ENCODE peak calls at places on chromosomes 11 and 22, in six cellular contexts. E, B, Q, I, T and G are unnamed samples.
A peak's percentile ranks its signal among the peaks of the same experiment; 100 is the strongest.

GRCh38 chr11:101860694-101861371 is 54.0 kb upstream of the CEP126 start:
- DNase-seq in E (peak; percentile 28), B (peak; percentile 61), Q (peak; percentile 88), I (peak; percentile 46), T (peak; percentile 38), G (no peak)

GRCh38 chr11:27403195-27403594 is 40.2 kb upstream of the CCDC34 start:
- DNase-seq in E (no peak), B (no peak), Q (no peak), I (no peak), T (no peak), G (no peak)

GRCh38 chr11:111947143-111947542 is 10.0 kb downstream of the DIXDC1 start:
- DNase-seq in E (no peak), B (no peak), Q (no peak), I (no peak), T (no peak), G (no peak)

GRCh38 chr11:29432719-29433325 is 584.0 kb downstream of the KCNA4 start:
- DNase-seq in E (no peak), B (no peak), Q (peak; percentile 49), I (no peak), T (no peak), G (no peak)

GRCh38 chr11:123580557-123581275 is 73.7 kb downstream of the SCN3B start:
- DNase-seq in E (peak; percentile 40), B (peak; percentile 31), Q (peak; percentile 89), I (peak; percentile 63), T (peak; percentile 84), G (peak; percentile 47)

GRCh38 chr11:64771861-64772260 is 6.5 kb downstream of the SF1 start:
- DNase-seq in E (no peak), B (no peak), Q (no peak), I (no peak), T (no peak), G (no peak)

GRCh38 chr22:35070451-35071093 is 4.6 kb downstream of the ISX start:
- DNase-seq in E (no peak), B (no peak), Q (no peak), I (no peak), T (no peak), G (no peak)

GRCh38 chr11:19988598-19988997 is 171.7 kb downstream of the DBX1 start:
- DNase-seq in E (peak; percentile 18), B (peak; percentile 57), Q (peak; percentile 83), I (peak; percentile 76), T (no peak), G (peak; percentile 12)

GRCh38 chr11:45724145-45724544 is 58.7 kb upstream of the CHST1 start:
- DNase-seq in E (no peak), B (no peak), Q (peak; percentile 53), I (no peak), T (no peak), G (no peak)

GRCh38 chr11:22479986-22480740 is 142.0 kb downstream of the SLC17A6 start:
- DNase-seq in E (no peak), B (no peak), Q (no peak), I (no peak), T (no peak), G (no peak)

GRCh38 chr11:64062185-64063039 is 26.7 kb downstream of the FLRT1 start:
- DNase-seq in E (no peak), B (no peak), Q (no peak), I (no peak), T (no peak), G (peak; percentile 57)

GRCh38 chr11:44943696-44944095 is 7.0 kb downstream of the TP53I11 start:
- DNase-seq in E (no peak), B (no peak), Q (no peak), I (no peak), T (no peak), G (no peak)

GRCh38 chr22:22458896-22459588 is 49.5 kb downstream of the ZNF280B start:
- DNase-seq in E (no peak), B (no peak), Q (peak; percentile 5), I (no peak), T (no peak), G (no peak)

GRCh38 chr22:35661377-35661937 is 13.2 kb downstream of the APOL6 start:
- DNase-seq in E (no peak), B (peak; percentile 54), Q (no peak), I (no peak), T (no peak), G (no peak)

GRCh38 chr22:32237905-32238304 is 17.2 kb downstream of the SLC5A4 start:
- DNase-seq in E (no peak), B (no peak), Q (peak; percentile 14), I (no peak), T (no peak), G (no peak)

GRCh38 chr11:2377511-2378443 is 667 bp downstream of the CD81 start:
- DNase-seq in E (peak; percentile 78), B (no peak), Q (peak; percentile 82), I (no peak), T (peak; percentile 69), G (no peak)

GRCh38 chr11:46277623-46278386 is at the start of gene CREB3L1:
- DNase-seq in E (peak; percentile 30), B (no peak), Q (peak; percentile 61), I (peak; percentile 71), T (peak; percentile 91), G (no peak)

GRCh38 chr11:2570211-2570811 is 125.5 kb downstream of the KCNQ1 start:
- DNase-seq in E (no peak), B (no peak), Q (no peak), I (no peak), T (no peak), G (peak; percentile 23)

GRCh38 chr22:37601540-37602442 is 6.8 kb upstream of the GGA1 start:
- DNase-seq in E (no peak), B (peak; percentile 16), Q (peak; percentile 97), I (peak; percentile 71), T (peak; percentile 79), G (no peak)

GRCh38 chr22:26045855-26046254 is 123.4 kb upstream of the SEZ6L start:
- DNase-seq in E (no peak), B (no peak), Q (no peak), I (no peak), T (no peak), G (no peak)

GRCh38 chr11:45163956-45164575 is 17.6 kb downstream of the PRDM11 start:
- DNase-seq in E (no peak), B (no peak), Q (no peak), I (no peak), T (no peak), G (no peak)

GRCh38 chr22:26592368-26593015 is 2.6 kb upstream of the TPST2 start:
- DNase-seq in E (no peak), B (no peak), Q (no peak), I (no peak), T (peak; percentile 26), G (no peak)

GRCh38 chr22:36419912-36420882 is 32.4 kb upstream of the MYH9 start:
- DNase-seq in E (peak; percentile 71), B (no peak), Q (no peak), I (no peak), T (no peak), G (no peak)

GRCh38 chr11:103582351-103582909 is 454.0 kb upstream of the DDI1 start:
- DNase-seq in E (no peak), B (no peak), Q (no peak), I (no peak), T (no peak), G (no peak)

DNA sequence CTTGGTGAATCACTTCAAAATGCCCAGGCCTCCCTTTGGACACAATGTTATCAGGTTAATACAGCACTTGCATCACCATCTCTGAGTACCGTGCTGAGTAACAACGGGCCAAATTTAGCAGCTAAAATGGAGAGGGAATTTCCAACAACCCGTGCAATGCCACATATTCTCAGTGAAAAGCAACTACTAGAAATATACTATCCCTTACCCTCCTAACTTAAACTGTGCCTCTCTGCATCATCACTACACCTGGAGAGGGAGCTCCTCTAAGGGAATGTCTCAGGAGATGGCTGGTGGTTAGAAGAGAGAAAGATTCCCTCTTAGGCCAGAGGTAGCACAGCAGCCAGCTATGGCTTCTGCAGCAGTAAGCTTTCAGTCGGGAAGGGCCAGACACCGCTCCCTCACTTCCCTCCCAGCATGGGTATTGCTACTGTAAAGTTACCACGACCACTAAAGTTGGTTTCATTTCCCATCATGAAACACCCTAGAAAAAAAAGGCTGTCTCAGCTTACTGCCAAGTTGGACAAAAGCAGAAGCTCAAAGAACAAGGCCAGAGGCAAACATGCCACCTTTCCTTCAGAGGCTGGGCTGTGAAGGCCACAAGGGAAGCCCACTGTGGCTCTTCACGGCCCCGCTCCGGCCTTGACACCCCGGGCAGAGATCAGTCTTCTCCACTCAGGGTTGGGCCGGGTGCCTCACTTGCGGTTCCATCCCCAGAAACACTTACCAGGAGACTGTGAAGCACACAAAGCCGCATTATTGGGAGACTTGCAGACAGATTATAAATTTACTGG is 3.9 kb downstream of the MAML2 start:
- DNase-seq in E (peak; percentile 40), B (peak; percentile 73), Q (peak; percentile 36), I (no peak), T (no peak), G (peak; percentile 58)
- H3K4me3 ChIP-seq in E (peak overlapping the region; percentile 63), B (peak overlapping the region; percentile 85), Q (no peak overlapping the region), I (peak overlapping the region; percentile 17), T (peak overlapping the region; percentile 79), G (peak overlapping the region; percentile 69)

DNA sequence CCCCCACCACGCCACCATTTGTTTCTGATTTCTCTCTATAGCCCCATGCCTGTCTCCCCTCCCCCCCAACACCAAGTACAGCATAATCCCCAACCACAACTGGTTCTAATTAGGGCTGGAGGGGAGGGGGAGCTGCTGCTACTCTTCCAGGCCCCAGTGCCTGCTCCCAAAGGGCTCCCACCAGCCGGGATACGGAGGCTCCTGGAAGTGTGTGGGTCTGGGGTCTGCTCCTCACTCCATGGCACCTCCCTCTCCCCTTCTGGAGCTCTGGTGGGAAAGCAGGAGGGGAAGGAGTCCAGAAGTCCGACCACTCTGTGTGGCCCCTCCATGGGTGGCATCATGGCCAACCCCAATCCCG is 18.0 kb downstream of the BCL9L start:
- DNase-seq in E (no peak), B (no peak), Q (peak; percentile 69), I (no peak), T (no peak), G (no peak)
- H3K27ac ChIP-seq in E (peak overlapping the region; percentile 98), B (no peak overlapping the region), Q (peak overlapping the region; percentile 72), I (peak overlapping the region; percentile 66), T (peak overlapping the region; percentile 69), G (peak overlapping the region; percentile 95)

GRCh38 chr11:94511932-94512781 is at the start of gene C11orf97:
- DNase-seq in E (peak; percentile 45), B (peak; percentile 45), Q (peak; percentile 91), I (peak; percentile 65), T (peak; percentile 59), G (peak; percentile 59)
- H3K4me3 ChIP-seq in E (peak within 1 kb of the TSS; percentile 58), B (peak within 1 kb of the TSS; percentile 60), Q (peak within 1 kb of the TSS; percentile 65), I (peak within 1 kb of the TSS; percentile 36), T (peak within 1 kb of the TSS; percentile 58), G (peak within 1 kb of the TSS; percentile 57)

GRCh38 chr22:45125198-45125597 is 38.5 kb upstream of the NUP50 start:
- DNase-seq in E (no peak), B (peak; percentile 46), Q (no peak), I (no peak), T (no peak), G (no peak)

GRCh38 chr22:45120931-45121330 is 42.8 kb upstream of the NUP50 start:
- DNase-seq in E (no peak), B (no peak), Q (no peak), I (no peak), T (no peak), G (no peak)

GRCh38 chr22:45124176-45124857 is 39.4 kb upstream of the NUP50 start:
- DNase-seq in E (no peak), B (no peak), Q (no peak), I (no peak), T (no peak), G (no peak)

DNA sequence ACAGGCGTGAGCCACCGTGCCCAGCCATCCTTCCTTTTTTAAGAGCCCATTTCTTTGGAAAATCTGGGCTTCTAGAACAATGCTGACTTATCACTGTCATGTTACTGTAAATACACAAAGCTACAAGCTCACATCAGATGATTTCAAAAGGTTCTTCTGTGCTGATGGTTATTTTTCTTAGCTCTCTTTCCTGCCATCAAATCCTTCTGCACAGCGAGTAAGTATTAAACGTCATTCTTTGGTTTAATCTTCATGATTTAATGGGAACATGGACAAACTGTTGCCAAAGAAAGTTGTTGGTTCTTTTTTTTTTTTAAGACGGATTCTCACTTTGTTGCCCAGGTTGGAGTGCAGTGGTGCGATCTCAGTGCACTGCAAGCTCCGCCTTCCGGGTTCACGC is 43.3 kb upstream of the NUP50 start:
- DNase-seq in E (no peak), B (no peak), Q (no peak), I (no peak), T (no peak), G (no peak)
- H3K27ac ChIP-seq in E (no peak overlapping the region), B (no peak overlapping the region), Q (no peak overlapping the region), I (no peak overlapping the region), T (no peak overlapping the region), G (no peak overlapping the region)